ENCODE peak calls at places on chromosomes 6 and 20, in nine cellular contexts. A is Right ventricle myocardium superior; H is RWPE1; X is stimulated activated CD4-positive, alpha-beta T cell treated with anti-CD3 and anti-CD28 coated beads, Interleukin-1b, Interleukin-23, amount 100 ng/mL, for 1 hour; K is thoracic aorta; S is pons; D is NCI-H345; C is tibial nerve; Z is effector memory CD4-positive, alpha-beta T cell. I is an unnamed sample.

GRCh38 chr6:80636689-80637088 is 530.2 kb downstream of the BCKDHB start:
- DNase-seq in A (no peak), H (no peak), X (no peak), K (no peak), S (no peak), D (no peak), C (no peak), Z (no peak), I (no peak)

GRCh38 chr20:51711426-51711825 is 56.8 kb downstream of the ATP9A start:
- DNase-seq in A (no peak), H (no peak), X (no peak), K (no peak), S (no peak), D (no peak), C (no peak), Z (no peak), I (no peak)

GRCh38 chr20:61835301-61835700 is 230.4 kb downstream of the TAF4 start:
- DNase-seq in A (peak), H (no peak), X (no peak), K (no peak), S (no peak), D (no peak), C (no peak), Z (no peak), I (no peak)

GRCh38 chr6:14758421-14759043 is 487.3 kb upstream of the JARID2 start:
- DNase-seq in A (no peak), H (peak), X (no peak), K (no peak), S (no peak), D (peak), C (no peak), Z (no peak), I (no peak)

GRCh38 chr20:33423141-33423834 is 20.3 kb downstream of the SNTA1 start:
- DNase-seq in A (peak), H (no peak), X (no peak), K (peak), S (no peak), D (no peak), C (no peak), Z (no peak), I (no peak)

GRCh38 chr20:7490288-7490687 is 450.0 kb downstream of the HAO1 start:
- DNase-seq in A (no peak), H (no peak), X (no peak), K (no peak), S (no peak), D (no peak), C (no peak), Z (no peak), I (no peak)

GRCh38 chr6:39366875-39367618 is 44.5 kb upstream of the KCNK16 start:
- DNase-seq in A (no peak), H (no peak), X (no peak), K (no peak), S (peak), D (no peak), C (no peak), Z (no peak), I (no peak)

GRCh38 chr6:47168176-47168575 is 126.0 kb upstream of the ADGRF1 start:
- DNase-seq in A (peak), H (peak), X (no peak), K (no peak), S (no peak), D (peak), C (no peak), Z (no peak), I (no peak)

GRCh38 chr20:16672299-16672698 is 57.5 kb upstream of the SNRPB2 start:
- DNase-seq in A (no peak), H (no peak), X (no peak), K (no peak), S (no peak), D (no peak), C (no peak), Z (no peak), I (no peak)

GRCh38 chr6:153038378-153038777 is 35.9 kb upstream of the MTRF1L start:
- DNase-seq in A (no peak), H (no peak), X (no peak), K (no peak), S (no peak), D (no peak), C (no peak), Z (no peak), I (no peak)